ENCODE peak calls at places on chromosomes 12 and 14, in five cellular contexts. N, U, P, Z and I are unnamed samples. For H3K36me3 and H3K4me1, the result is how much of the 10 kb centered on the place peaks cover.

GRCh38 chr14:51283402-51283825 is 43.4 kb downstream of the TMX1 start:
- DNase-seq in N (no peak), U (peak), P (peak), Z (peak), I (peak)

GRCh38 chr12:30769802-30770201 is 15.1 kb upstream of the CAPRIN2 start:
- DNase-seq in N (no peak), U (no peak), P (no peak), Z (no peak), I (no peak)

GRCh38 chr12:111158992-111159391 is 209.9 kb downstream of the PHETA1 start:
- DNase-seq in N (no peak), U (no peak), P (no peak), Z (no peak), I (no peak)

GRCh38 chr12:75750950-75751349 is 239.5 kb upstream of the KRR1 start:
- DNase-seq in N (no peak), U (no peak), P (no peak), Z (peak), I (peak)

GRCh38 chr12:6786416-6787094 is 2.8 kb upstream of the CD4 start:
- DNase-seq in N (no peak), U (peak), P (no peak), Z (no peak), I (no peak)

GRCh38 chr12:51820721-51821422 is 27.6 kb downstream of the FIGNL2 start:
- DNase-seq in N (no peak), U (peak), P (no peak), Z (no peak), I (peak)

GRCh38 chr12:103769240-103769945 is 71.6 kb downstream of the NT5DC3 start:
- DNase-seq in N (peak), U (no peak), P (no peak), Z (no peak), I (no peak)

GRCh38 chr12:42234970-42235369 is 3.1 kb downstream of the YAF2 start:
- DNase-seq in N (no peak), U (no peak), P (no peak), Z (no peak), I (no peak)

GRCh38 chr12:72692338-72692737 is 420.2 kb downstream of the TRHDE start:
- DNase-seq in N (no peak), U (no peak), P (no peak), Z (no peak), I (no peak)

GRCh38 chr12:31819427-31819826 is 90.6 kb upstream of the AMN1 start:
- DNase-seq in N (no peak), U (no peak), P (no peak), Z (no peak), I (no peak)

GRCh38 chr12:89213747-89214146 is 138.6 kb downstream of the DUSP6 start:
- DNase-seq in N (no peak), U (no peak), P (no peak), Z (no peak), I (no peak)

GRCh38 chr14:79825046-79825521 is 386.2 kb downstream of the DIO2 start:
- DNase-seq in N (no peak), U (no peak), P (no peak), Z (no peak), I (peak)

GRCh38 chr12:78470354-78471195 is 394.0 kb upstream of the SYT1 start:
- DNase-seq in N (no peak), U (peak), P (peak), Z (peak), I (peak)

GRCh38 chr12:459430-460258 is at the start of gene B4GALNT3:
- DNase-seq in N (no peak), U (peak), P (peak), Z (peak), I (peak)

GRCh38 chr12:41185946-41186345 is 2.2 kb upstream of the PDZRN4 start:
- DNase-seq in N (no peak), U (no peak), P (no peak), Z (no peak), I (no peak)

GRCh38 chr14:58283730-58284129 is 14.6 kb upstream of the ARID4A start:
- DNase-seq in N (no peak), U (no peak), P (no peak), Z (no peak), I (no peak)

GRCh38 chr14:58285132-58285531 is 13.2 kb upstream of the ARID4A start:
- DNase-seq in N (no peak), U (no peak), P (no peak), Z (no peak), I (no peak)

GRCh38 chr14:58282925-58283593 is 15.3 kb upstream of the ARID4A start:
- DNase-seq in N (no peak), U (no peak), P (no peak), Z (no peak), I (no peak)

GRCh38 chr14:58280954-58281787 is 17.2 kb upstream of the ARID4A start:
- DNase-seq in N (no peak), U (no peak), P (no peak), Z (peak), I (no peak)

GRCh38 chr14:58281969-58282368 is 16.4 kb upstream of the ARID4A start:
- DNase-seq in N (no peak), U (no peak), P (no peak), Z (no peak), I (no peak)
- H3K36me3 ChIP-seq in N (under half), U (under half), P (under half), Z (under half), I (under half)

GRCh38 chr12:17976202-17976601 is 113.8 kb downstream of the RERGL start:
- DNase-seq in N (no peak), U (peak), P (no peak), Z (no peak), I (peak)
- TF ChIP-seq CTCF in N (no peak), U (peak), P (peak), Z (peak), I (no peak)

GRCh38 chr14:91317381-91318313 is 73.1 kb upstream of the GPR68 start:
- DNase-seq in N (peak), U (no peak), P (peak), Z (no peak), I (no peak)
- H3K4me1 ChIP-seq in N (under half), U (under half), P (half or more), Z (under half), I (under half)

GRCh38 chr12:109963330-109963729 is 32.8 kb downstream of the GIT2 start:
- DNase-seq in N (no peak), U (no peak), P (no peak), Z (no peak), I (no peak)
- H3K36me3 ChIP-seq in N (under half), U (under half), P (under half), Z (under half), I (under half)

DNA sequence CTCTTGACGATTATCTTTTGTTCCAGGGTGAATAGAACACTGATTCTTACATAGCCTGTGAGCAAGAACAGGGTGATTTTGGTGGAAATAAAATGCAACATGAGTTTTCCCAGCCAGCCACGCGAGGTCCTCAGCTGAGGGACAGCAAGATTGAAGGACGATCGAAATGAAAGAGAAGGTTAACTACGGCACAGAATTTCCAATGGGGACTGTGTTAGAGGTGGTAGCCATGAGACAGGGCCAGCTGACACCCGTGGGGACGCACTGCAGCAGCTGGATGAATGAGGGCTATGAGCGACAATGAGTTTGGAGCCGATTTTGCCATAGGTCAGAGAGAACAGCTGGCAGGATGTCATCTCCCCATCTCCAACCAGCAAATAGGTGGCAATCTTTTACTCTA is 243.4 kb upstream of the PELI2 start:
- DNase-seq in N (no peak), U (no peak), P (no peak), Z (no peak), I (no peak)
- TF ChIP-seq CTCF in N (no peak), U (no peak), P (no peak), Z (no peak), I (no peak)

GRCh38 chr14:22908601-22909000 is 10.3 kb downstream of the RBM23 start:
- DNase-seq in N (no peak), U (no peak), P (no peak), Z (no peak), I (no peak)
- H3K4me1 ChIP-seq in N (under half), U (under half), P (under half), Z (under half), I (under half)